ENCODE peak calls at places on chromosomes 2 and 18, in six cellular contexts. One of them, this sample, is unnamed.
A peak's percentile ranks its signal among the peaks of the same experiment; 100 is the strongest.

GRCh38 chr2:150938586-150938985 is 323.1 kb downstream of the RBM43 start:
- DNase-seq in GM12878: no peak
- DNase-seq in A549: no peak
- DNase-seq in endothelial cell of umbilical vein: no peak
- DNase-seq in K562: no peak
- DNase-seq in HepG2: no peak
- DNase-seq in this sample: no peak

GRCh38 chr2:152627010-152627957 is 90.0 kb downstream of the PRPF40A start:
- DNase-seq in GM12878: no peak
- DNase-seq in A549: peak; percentile 42
- DNase-seq in endothelial cell of umbilical vein: peak; percentile 64
- DNase-seq in K562: no peak
- DNase-seq in HepG2: no peak
- DNase-seq in this sample: peak; percentile 52

GRCh38 chr2:52964916-52965530 is 802.6 kb upstream of the CHAC2 start:
- DNase-seq in GM12878: no peak
- DNase-seq in A549: no peak
- DNase-seq in endothelial cell of umbilical vein: no peak
- DNase-seq in K562: no peak
- DNase-seq in HepG2: no peak
- DNase-seq in this sample: no peak

GRCh38 chr2:23096905-23097602 is 287.9 kb upstream of the KLHL29 start:
- DNase-seq in GM12878: no peak
- DNase-seq in A549: no peak
- DNase-seq in endothelial cell of umbilical vein: no peak
- DNase-seq in K562: no peak
- DNase-seq in HepG2: no peak
- DNase-seq in this sample: no peak

GRCh38 chr18:5895300-5895885 is at the start of gene TMEM200C:
- DNase-seq in GM12878: no peak
- DNase-seq in A549: no peak
- DNase-seq in endothelial cell of umbilical vein: no peak
- DNase-seq in K562: no peak
- DNase-seq in HepG2: no peak
- DNase-seq in this sample: no peak

GRCh38 chr2:24972315-24972958 is 682 bp upstream of the DNAJC27 start:
- DNase-seq in GM12878: peak; percentile 25
- DNase-seq in A549: peak; percentile 49
- DNase-seq in endothelial cell of umbilical vein: peak; percentile 74
- DNase-seq in K562: peak; percentile 46
- DNase-seq in HepG2: peak; percentile 30
- DNase-seq in this sample: peak; percentile 70

GRCh38 chr2:20179755-20180594 is 45.0 kb downstream of the SDC1 start:
- DNase-seq in GM12878: no peak
- DNase-seq in A549: peak; percentile 95
- DNase-seq in endothelial cell of umbilical vein: no peak
- DNase-seq in K562: peak; percentile 47
- DNase-seq in HepG2: peak; percentile 88
- DNase-seq in this sample: no peak

GRCh38 chr2:169513926-169514325 is 4.4 kb downstream of the KLHL41 start:
- DNase-seq in GM12878: no peak
- DNase-seq in A549: no peak
- DNase-seq in endothelial cell of umbilical vein: no peak
- DNase-seq in K562: peak; percentile 30
- DNase-seq in HepG2: peak; percentile 30
- DNase-seq in this sample: no peak

GRCh38 chr18:37305084-37305483 is 260.5 kb downstream of the CELF4 start:
- DNase-seq in GM12878: no peak
- DNase-seq in A549: no peak
- DNase-seq in endothelial cell of umbilical vein: no peak
- DNase-seq in K562: no peak
- DNase-seq in HepG2: no peak
- DNase-seq in this sample: no peak

GRCh38 chr2:202671317-202672035 is 36.7 kb downstream of the FAM117B start:
- DNase-seq in GM12878: no peak
- DNase-seq in A549: no peak
- DNase-seq in endothelial cell of umbilical vein: no peak
- DNase-seq in K562: no peak
- DNase-seq in HepG2: no peak
- DNase-seq in this sample: no peak

GRCh38 chr2:166802475-166802874 is 85.8 kb upstream of the XIRP2 start:
- DNase-seq in GM12878: no peak
- DNase-seq in A549: no peak
- DNase-seq in endothelial cell of umbilical vein: no peak
- DNase-seq in K562: no peak
- DNase-seq in HepG2: no peak
- DNase-seq in this sample: no peak

GRCh38 chr2:46014911-46015654 is 282.1 kb upstream of the EPAS1 start:
- DNase-seq in GM12878: no peak
- DNase-seq in A549: no peak
- DNase-seq in endothelial cell of umbilical vein: peak; percentile 86
- DNase-seq in K562: no peak
- DNase-seq in HepG2: no peak
- DNase-seq in this sample: no peak

GRCh38 chr2:33763671-33764310 is 164.7 kb upstream of the FAM98A start:
- DNase-seq in GM12878: no peak
- DNase-seq in A549: no peak
- DNase-seq in endothelial cell of umbilical vein: no peak
- DNase-seq in K562: no peak
- DNase-seq in HepG2: no peak
- DNase-seq in this sample: no peak

GRCh38 chr2:102306125-102306524 is 5.2 kb upstream of the IL1RL1 start:
- DNase-seq in GM12878: no peak
- DNase-seq in A549: no peak
- DNase-seq in endothelial cell of umbilical vein: no peak
- DNase-seq in K562: no peak
- DNase-seq in HepG2: no peak
- DNase-seq in this sample: no peak

GRCh38 chr18:3594760-3595241 is 144.8 kb downstream of the TGIF1 start:
- DNase-seq in GM12878: no peak
- DNase-seq in A549: peak; percentile 58
- DNase-seq in endothelial cell of umbilical vein: no peak
- DNase-seq in K562: peak; percentile 28
- DNase-seq in HepG2: peak; percentile 30
- DNase-seq in this sample: peak; percentile 15

GRCh38 chr2:122384768-122385333 is 629.4 kb downstream of the TSN start:
- DNase-seq in GM12878: no peak
- DNase-seq in A549: no peak
- DNase-seq in endothelial cell of umbilical vein: no peak
- DNase-seq in K562: no peak
- DNase-seq in HepG2: no peak
- DNase-seq in this sample: no peak

GRCh38 chr2:133377599-133377998 is 190.7 kb downstream of the NCKAP5 start:
- DNase-seq in GM12878: no peak
- DNase-seq in A549: no peak
- DNase-seq in endothelial cell of umbilical vein: no peak
- DNase-seq in K562: no peak
- DNase-seq in HepG2: no peak
- DNase-seq in this sample: no peak

GRCh38 chr18:48419268-48420022 is 10.3 kb upstream of the ZBTB7C start:
- DNase-seq in GM12878: no peak
- DNase-seq in A549: no peak
- DNase-seq in endothelial cell of umbilical vein: no peak
- DNase-seq in K562: no peak
- DNase-seq in HepG2: peak; percentile 9
- DNase-seq in this sample: no peak

GRCh38 chr2:105005601-105006000 is 32.3 kb upstream of the MRPS9 start:
- DNase-seq in GM12878: no peak
- DNase-seq in A549: no peak
- DNase-seq in endothelial cell of umbilical vein: no peak
- DNase-seq in K562: no peak
- DNase-seq in HepG2: no peak
- DNase-seq in this sample: no peak

GRCh38 chr2:46878886-46879285 is 36.7 kb downstream of the MCFD2 start:
- DNase-seq in GM12878: no peak
- DNase-seq in A549: peak; percentile 20
- DNase-seq in endothelial cell of umbilical vein: peak; percentile 81
- DNase-seq in K562: no peak
- DNase-seq in HepG2: peak; percentile 43
- DNase-seq in this sample: no peak

GRCh38 chr2:70454936-70455544 is 98.6 kb downstream of the TGFA start:
- DNase-seq in GM12878: no peak
- DNase-seq in A549: no peak
- DNase-seq in endothelial cell of umbilical vein: no peak
- DNase-seq in K562: no peak
- DNase-seq in HepG2: no peak
- DNase-seq in this sample: peak; percentile 91

GRCh38 chr2:112486895-112487294 is 4.9 kb downstream of the TTL start:
- DNase-seq in GM12878: no peak
- DNase-seq in A549: no peak
- DNase-seq in endothelial cell of umbilical vein: no peak
- DNase-seq in K562: no peak
- DNase-seq in HepG2: no peak
- DNase-seq in this sample: no peak

GRCh38 chr2:200159829-200160781 is 146.4 kb upstream of the SPATS2L start:
- DNase-seq in GM12878: no peak
- DNase-seq in A549: no peak
- DNase-seq in endothelial cell of umbilical vein: no peak
- DNase-seq in K562: no peak
- DNase-seq in HepG2: no peak
- DNase-seq in this sample: no peak

GRCh38 chr2:46135230-46135555 is 162.0 kb upstream of the EPAS1 start:
- DNase-seq in GM12878: no peak
- DNase-seq in A549: no peak
- DNase-seq in endothelial cell of umbilical vein: peak; percentile 78
- DNase-seq in K562: no peak
- DNase-seq in HepG2: no peak
- DNase-seq in this sample: no peak

GRCh38 chr2:204738721-204739120 is 193.4 kb downstream of the PARD3B start:
- DNase-seq in GM12878: no peak
- DNase-seq in A549: no peak
- DNase-seq in endothelial cell of umbilical vein: no peak
- DNase-seq in K562: no peak
- DNase-seq in HepG2: no peak
- DNase-seq in this sample: no peak

GRCh38 chr2:169767243-169767888 is 31.3 kb upstream of the SSB start:
- DNase-seq in GM12878: no peak
- DNase-seq in A549: peak; percentile 61
- DNase-seq in endothelial cell of umbilical vein: peak; percentile 62
- DNase-seq in K562: peak; percentile 61
- DNase-seq in HepG2: peak; percentile 63
- DNase-seq in this sample: peak; percentile 60

GRCh38 chr2:3293221-3293620 is 84.4 kb downstream of the EIPR1 start:
- DNase-seq in GM12878: no peak
- DNase-seq in A549: no peak
- DNase-seq in endothelial cell of umbilical vein: no peak
- DNase-seq in K562: no peak
- DNase-seq in HepG2: no peak
- DNase-seq in this sample: no peak

GRCh38 chr18:79493211-79493800 is 97.6 kb downstream of the NFATC1 start:
- DNase-seq in GM12878: no peak
- DNase-seq in A549: no peak
- DNase-seq in endothelial cell of umbilical vein: no peak
- DNase-seq in K562: no peak
- DNase-seq in HepG2: no peak
- DNase-seq in this sample: no peak

GRCh38 chr18:63511285-63511684 is 30.9 kb upstream of the SERPINB12 start:
- DNase-seq in GM12878: no peak
- DNase-seq in A549: peak; percentile 68
- DNase-seq in endothelial cell of umbilical vein: peak; percentile 33
- DNase-seq in K562: no peak
- DNase-seq in HepG2: peak; percentile 37
- DNase-seq in this sample: no peak
- TF ChIP-seq MYC in GM12878: no peak
- TF ChIP-seq MYC in A549: no peak
- TF ChIP-seq MYC in endothelial cell of umbilical vein: no peak
- TF ChIP-seq MYC in K562: no peak
- TF ChIP-seq MYC in HepG2: no peak
- TF ChIP-seq MYC in this sample: no peak

GRCh38 chr2:161307676-161308075 is 549 bp upstream of the PSMD14 start:
- DNase-seq in GM12878: no peak
- DNase-seq in A549: peak; percentile 3
- DNase-seq in endothelial cell of umbilical vein: peak; percentile 28
- DNase-seq in K562: no peak
- DNase-seq in HepG2: no peak
- DNase-seq in this sample: peak; percentile 20
- TF ChIP-seq MYC in GM12878: no peak
- TF ChIP-seq MYC in A549: no peak
- TF ChIP-seq MYC in endothelial cell of umbilical vein: no peak
- TF ChIP-seq MYC in K562: no peak
- TF ChIP-seq MYC in HepG2: no peak
- TF ChIP-seq MYC in this sample: no peak

DNA sequence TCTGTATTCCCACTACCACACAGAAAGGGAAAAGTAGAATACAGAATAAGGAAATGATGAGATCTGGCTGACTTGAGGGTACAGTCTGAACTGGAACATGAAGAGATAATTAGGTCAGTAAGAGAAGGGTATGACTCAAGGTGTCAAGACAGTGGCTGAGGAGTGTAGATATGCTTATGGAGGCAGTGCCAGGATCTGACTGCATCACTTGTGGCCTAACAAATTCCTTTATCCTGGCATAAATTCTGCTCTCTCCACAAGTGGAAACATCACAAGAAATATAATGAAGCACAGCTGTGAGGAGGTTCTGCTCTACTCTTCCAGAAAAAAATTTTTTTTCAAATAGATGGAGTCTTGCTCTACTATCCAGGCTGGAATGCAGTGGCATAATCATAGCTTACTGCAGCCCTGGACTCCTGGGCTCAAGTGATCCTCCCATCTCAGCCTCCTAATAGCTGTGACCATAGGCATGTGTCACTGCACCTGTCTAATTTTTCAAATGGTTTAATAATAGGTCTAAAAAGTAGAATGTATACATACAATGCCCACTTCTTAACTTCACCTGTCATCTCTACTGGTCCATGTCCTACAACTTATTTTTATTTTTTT is 85.3 kb downstream of the C2orf74 start:
- DNase-seq in GM12878: no peak
- DNase-seq in A549: no peak
- DNase-seq in endothelial cell of umbilical vein: no peak
- DNase-seq in K562: no peak
- DNase-seq in HepG2: no peak
- DNase-seq in this sample: no peak
- TF ChIP-seq MYC in GM12878: no peak
- TF ChIP-seq MYC in A549: no peak
- TF ChIP-seq MYC in endothelial cell of umbilical vein: no peak
- TF ChIP-seq MYC in K562: no peak
- TF ChIP-seq MYC in HepG2: no peak
- TF ChIP-seq MYC in this sample: no peak

DNA sequence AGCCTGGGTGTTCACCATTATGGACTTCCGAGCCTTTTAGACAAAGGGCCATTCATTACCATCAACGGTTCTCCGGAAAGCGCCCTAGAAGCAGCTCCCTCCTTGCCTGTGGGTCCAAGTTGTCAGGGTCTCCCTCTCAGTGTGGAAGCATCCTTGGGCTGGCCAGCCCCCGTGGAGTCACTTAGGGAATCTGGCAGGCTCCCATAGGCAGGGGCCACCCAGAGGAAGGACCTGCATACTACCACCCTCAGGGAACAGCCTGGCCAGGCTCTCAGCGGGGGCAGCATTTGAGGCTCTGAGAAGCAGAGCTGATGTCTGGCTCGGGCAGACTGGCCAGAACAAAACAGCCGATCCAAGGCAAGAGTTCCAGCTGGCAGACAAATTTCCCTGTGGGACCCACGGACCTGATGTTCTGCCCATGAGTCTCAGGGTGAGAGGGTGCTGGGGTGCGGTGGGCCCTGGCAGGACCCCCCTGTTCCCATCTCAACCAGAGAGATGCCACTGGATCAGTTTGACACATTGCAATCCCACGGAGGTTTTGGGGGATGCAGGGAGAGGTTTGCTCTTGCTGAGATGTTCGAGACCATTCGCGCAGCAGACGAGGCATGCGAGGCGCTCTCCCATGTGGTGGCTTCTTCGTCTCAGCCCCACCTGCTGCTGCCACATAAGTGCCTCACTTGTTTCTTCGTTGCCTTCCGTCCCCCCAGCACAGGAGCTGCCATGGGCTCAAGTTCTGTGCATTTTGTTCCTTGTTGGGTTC is 56.9 kb downstream of the ACKR3 start:
- DNase-seq in GM12878: no peak
- DNase-seq in A549: no peak
- DNase-seq in endothelial cell of umbilical vein: no peak
- DNase-seq in K562: no peak
- DNase-seq in HepG2: no peak
- DNase-seq in this sample: no peak
- TF ChIP-seq MYC in GM12878: no peak
- TF ChIP-seq MYC in A549: no peak
- TF ChIP-seq MYC in endothelial cell of umbilical vein: no peak
- TF ChIP-seq MYC in K562: no peak
- TF ChIP-seq MYC in HepG2: no peak
- TF ChIP-seq MYC in this sample: no peak

This sample was measured in NB4.